ENCODE peak calls at places on chromosomes 4 and X, in five cellular contexts. X, Q, J, E and R are unnamed samples.

GRCh38 chr4:75633846-75634245 is 3.5 kb upstream of the CDKL2 start:
- DNase-seq in Q (no peak), X (no peak), E (peak), J (peak), R (no peak)

GRCh38 chrX:71619193-71619592 is 882 bp upstream of the CXCR3 start:
- DNase-seq in E (no peak), Q (no peak), X (peak), J (no peak), R (no peak)

GRCh38 chrX:84064814-84065213 is 123.2 kb downstream of the RPS6KA6 start:
- DNase-seq in Q (no peak), X (no peak), J (no peak), E (no peak), R (no peak)

GRCh38 chrX:120446503-120446902 is 22.6 kb downstream of the LAMP2 start:
- DNase-seq in X (no peak), J (peak), Q (no peak), E (peak), R (no peak)

GRCh38 chrX:123155327-123155726 is 28.8 kb upstream of the GRIA3 start:
- DNase-seq in X (no peak), E (peak), J (peak), Q (no peak), R (no peak)

GRCh38 chr4:78737020-78737419 is 39.1 kb upstream of the BMP2K start:
- DNase-seq in E (no peak), Q (no peak), X (no peak), J (no peak), R (no peak)

GRCh38 chr4:138555107-138555506 is 313.0 kb upstream of the SLC7A11 start:
- DNase-seq in X (no peak), J (no peak), E (no peak), Q (no peak), R (no peak)

GRCh38 chr4:67333663-67334062 is 211.6 kb downstream of the CENPC start:
- DNase-seq in Q (no peak), E (no peak), J (no peak), X (no peak), R (no peak)

GRCh38 chr4:3445111-3445820 is 3.5 kb downstream of the HGFAC start:
- DNase-seq in J (no peak), E (no peak), Q (no peak), X (no peak), R (no peak)

GRCh38 chrX:40097101-40097491 is 662 bp downstream of the BCOR start:
- DNase-seq in E (no peak), Q (no peak), J (no peak), X (no peak), R (no peak)

GRCh38 chrX:23344208-23344903 is 9.7 kb downstream of the PTCHD1 start:
- DNase-seq in X (no peak), Q (no peak), E (peak), J (no peak), R (no peak)